ENCODE peak calls at places on chromosomes 1 and 21, in eight cellular contexts. A is K562, S is stomach, I is HCT116, B is upper lobe of left lung, Y is prostate gland, U is transverse colon, T is Panc1. C is an unnamed sample.

GRCh38 chr1:22331618-22332017 is 120.0 kb upstream of the ZBTB40 start:
- DNase-seq in A (no peak), S (no peak), I (no peak), B (no peak), Y (no peak), U (no peak), T (no peak), C (no peak)

GRCh38 chr21:32257952-32258785 is 20.7 kb downstream of the MIS18A start:
- DNase-seq in A (peak; percentile 84), S (peak; percentile 73), I (peak; percentile 62), B (no peak), Y (peak; percentile 76), U (peak; percentile 69), T (peak; percentile 53), C (peak; percentile 81)

GRCh38 chr1:17434016-17434415 is 5.5 kb downstream of the RCC2 start:
- DNase-seq in A (no peak), S (no peak), I (no peak), B (no peak), Y (no peak), U (no peak), T (no peak), C (no peak)

GRCh38 chr21:23858878-23859277 is 1748.4 kb downstream of the MRPL39 start:
- DNase-seq in A (peak; percentile 32), S (no peak), I (no peak), B (no peak), Y (no peak), U (no peak), T (no peak), C (peak; percentile 7)

GRCh38 chr1:84689514-84690396 is 506 bp downstream of the SSX2IP start:
- DNase-seq in A (peak; percentile 79), S (peak; percentile 58), I (no peak), B (no peak), Y (peak; percentile 35), U (peak; percentile 56), T (no peak), C (no peak)

GRCh38 chr1:17306407-17306806 is 1.6 kb upstream of the PADI4 start:
- DNase-seq in A (no peak), S (no peak), I (no peak), B (no peak), Y (no peak), U (no peak), T (no peak), C (no peak)

GRCh38 chr1:183070923-183071618 is 47.9 kb downstream of the LAMC1 start:
- DNase-seq in A (no peak), S (no peak), I (no peak), B (no peak), Y (no peak), U (no peak), T (no peak), C (no peak)

GRCh38 chr1:153679337-153680119 is 1.0 kb downstream of the NPR1 start:
- DNase-seq in A (no peak), S (no peak), I (no peak), B (peak; percentile 89), Y (no peak), U (no peak), T (no peak), C (peak; percentile 75)

GRCh38 chr1:172699111-172699510 is 40.2 kb downstream of the FASLG start:
- DNase-seq in A (peak; percentile 24), S (no peak), I (no peak), B (no peak), Y (no peak), U (peak; percentile 32), T (no peak), C (no peak)

GRCh38 chr1:3658231-3658615 is 5.9 kb downstream of the TP73 start:
- DNase-seq in A (no peak), S (no peak), I (no peak), B (no peak), Y (no peak), U (no peak), T (no peak), C (no peak)

GRCh38 chr1:219419860-219420259 is 193.0 kb downstream of the ZC3H11B start:
- DNase-seq in A (no peak), S (no peak), I (no peak), B (no peak), Y (no peak), U (no peak), T (no peak), C (no peak)

GRCh38 chr1:152907686-152908601 is at the start of gene IVL:
- DNase-seq in A (no peak), S (no peak), I (peak; percentile 8), B (no peak), Y (no peak), U (no peak), T (no peak), C (no peak)

GRCh38 chr1:246095441-246095840 is 411.6 kb downstream of the SMYD3 start:
- DNase-seq in A (no peak), S (no peak), I (no peak), B (no peak), Y (no peak), U (no peak), T (no peak), C (no peak)

GRCh38 chr1:7427901-7428300 is 343.2 kb upstream of the VAMP3 start:
- DNase-seq in A (no peak), S (no peak), I (no peak), B (no peak), Y (no peak), U (no peak), T (no peak), C (no peak)

GRCh38 chr21:26865857-26866256 is 20.6 kb upstream of the ADAMTS1 start:
- DNase-seq in A (no peak), S (no peak), I (no peak), B (no peak), Y (no peak), U (no peak), T (no peak), C (no peak)

GRCh38 chr1:165531021-165531420 is 12.8 kb upstream of the LRRC52 start:
- DNase-seq in A (no peak), S (peak; percentile 68), I (no peak), B (no peak), Y (peak; percentile 10), U (no peak), T (no peak), C (no peak)

GRCh38 chr1:36326499-36326898 is 3.1 kb upstream of the EVA1B start:
- DNase-seq in A (peak; percentile 54), S (no peak), I (no peak), B (no peak), Y (no peak), U (no peak), T (no peak), C (no peak)

GRCh38 chr1:10867138-10867721 is 70.8 kb upstream of the CASZ1 start:
- DNase-seq in A (peak; percentile 78), S (peak; percentile 74), I (no peak), B (peak; percentile 96), Y (peak; percentile 61), U (peak; percentile 69), T (no peak), C (peak; percentile 95)
- H3K27ac ChIP-seq in A (no peak overlapping the region), S (no peak overlapping the region), I (no peak overlapping the region), B (no peak overlapping the region), Y (peak overlapping the region; percentile 69), U (no peak overlapping the region), T (peak overlapping the region; percentile 65), C (no peak overlapping the region)

GRCh38 chr1:156747737-156748669 is 3.5 kb downstream of the HDGF start:
- DNase-seq in A (no peak), S (no peak), I (no peak), B (no peak), Y (no peak), U (no peak), T (no peak), C (no peak)

GRCh38 chr1:156750191-156750931 is 1.1 kb downstream of the HDGF start:
- DNase-seq in A (peak; percentile 55), S (peak; percentile 34), I (no peak), B (no peak), Y (peak; percentile 57), U (peak; percentile 74), T (no peak), C (no peak)

GRCh38 chr1:156746716-156747631 is 4.5 kb downstream of the HDGF start:
- DNase-seq in A (peak; percentile 90), S (peak; percentile 88), I (peak; percentile 61), B (peak; percentile 96), Y (peak; percentile 84), U (peak; percentile 93), T (no peak), C (peak; percentile 91)

GRCh38 chr1:156749429-156750118 is 1.9 kb downstream of the HDGF start:
- DNase-seq in A (peak; percentile 78), S (peak; percentile 51), I (no peak), B (no peak), Y (no peak), U (peak; percentile 79), T (no peak), C (no peak)

DNA sequence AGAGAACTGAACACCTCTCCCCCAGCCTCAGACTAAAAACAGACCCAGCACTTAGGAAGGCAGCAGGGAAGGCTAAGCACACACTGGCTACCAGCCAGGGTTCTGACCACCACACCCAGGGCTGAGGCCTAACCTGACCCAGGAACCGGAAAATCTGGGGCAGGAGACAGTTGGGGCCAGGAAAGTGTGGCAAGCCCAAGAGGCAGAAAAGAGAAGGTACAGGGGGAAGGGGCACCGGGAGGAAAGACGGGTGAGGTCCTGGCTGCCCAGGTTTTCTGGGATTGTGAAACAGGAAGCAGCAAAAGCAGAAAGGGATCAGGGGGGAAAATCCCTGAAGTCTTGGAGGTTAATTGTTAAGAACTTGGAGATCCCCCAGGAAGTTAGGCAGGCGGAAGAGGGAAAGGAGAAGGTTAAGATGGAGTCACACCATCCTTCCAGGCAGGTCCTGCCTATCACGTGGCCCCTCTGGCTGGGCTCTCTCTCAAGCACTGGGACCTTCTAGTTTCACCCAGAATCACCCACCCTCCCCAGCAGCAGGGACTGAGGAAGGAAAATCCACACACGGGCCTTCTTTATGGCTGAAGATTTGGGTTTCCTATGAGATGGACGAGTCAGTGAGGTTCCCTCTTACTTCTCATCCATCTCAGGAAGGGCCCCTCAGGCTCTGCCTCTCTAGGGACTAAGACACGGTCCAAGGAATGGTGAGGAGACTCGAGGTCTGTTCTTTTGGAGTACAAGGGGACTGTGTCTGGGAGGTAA is 2.6 kb downstream of the HDGF start:
- DNase-seq in A (peak; percentile 73), S (peak; percentile 78), I (no peak), B (no peak), Y (no peak), U (peak; percentile 79), T (no peak), C (no peak)
- TF ChIP-seq POLR2AphosphoS5 in A (no peak), S (no peak), I (peak; percentile 59), B (peak; percentile 75), Y (peak; percentile 44), U (peak; percentile 53), T (no peak), C (no peak)

DNA sequence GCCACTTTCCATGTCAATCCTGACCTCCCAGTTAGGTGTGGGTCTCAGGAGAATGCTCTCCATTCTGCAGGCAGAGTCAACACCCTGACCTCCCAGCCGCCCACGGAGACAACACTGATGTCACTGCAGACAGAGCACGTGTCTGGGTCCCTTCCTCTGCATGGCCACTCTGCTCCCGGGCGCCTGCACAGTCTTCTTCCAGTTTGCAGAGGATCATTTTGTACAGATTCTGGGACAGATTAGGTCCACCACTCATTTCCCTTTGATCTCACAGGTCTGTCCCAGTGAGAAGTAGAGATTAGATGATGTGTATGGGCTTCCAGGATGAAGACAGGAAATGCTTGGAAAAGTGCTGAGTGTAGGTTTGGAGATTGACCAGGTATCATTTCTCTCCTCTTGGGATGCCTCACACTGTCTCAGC is 8.1 kb downstream of the MYBPHL start:
- DNase-seq in A (peak; percentile 79), S (no peak), I (no peak), B (no peak), Y (no peak), U (no peak), T (no peak), C (peak; percentile 51)
- H3K27ac ChIP-seq in A (peak overlapping the region; percentile 51), S (peak overlapping the region; percentile 53), I (no peak overlapping the region), B (peak overlapping the region; percentile 86), Y (peak overlapping the region; percentile 61), U (peak overlapping the region; percentile 0), T (no peak overlapping the region), C (peak overlapping the region; percentile 85)

GRCh38 chr1:233981042-233981670 is 76.7 kb downstream of the SLC35F3 start:
- DNase-seq in A (no peak), S (no peak), I (no peak), B (no peak), Y (no peak), U (no peak), T (no peak), C (no peak)
- TF ChIP-seq POLR2AphosphoS5 in A (no peak), S (no peak), I (no peak), B (no peak), Y (no peak), U (no peak), T (no peak), C (no peak)

C was measured in SK-N-SH.